ENCODE peak calls at places on chromosome 4, in nine cellular contexts. One of them, this sample, is unnamed.

GRCh38 chr4:55032788-55033187 is 92.6 kb downstream of the KDR start:
- DNase-seq in adrenal gland: no peak
- DNase-seq in AG04450: no peak
- DNase-seq in left ventricle myocardium inferior: no peak
- DNase-seq in upper lobe of right lung: no peak
- DNase-seq in colonic mucosa: no peak
- DNase-seq in Panc1: no peak
- DNase-seq in PC-9: peak; percentile 2
- DNase-seq in neural progenitor cell: peak; percentile 37
- DNase-seq in this sample: no peak

GRCh38 chr4:89175611-89176010 is 64.3 kb downstream of the TIGD2 start:
- DNase-seq in adrenal gland: no peak
- DNase-seq in AG04450: no peak
- DNase-seq in left ventricle myocardium inferior: no peak
- DNase-seq in Panc1: no peak
- DNase-seq in upper lobe of right lung: no peak
- DNase-seq in colonic mucosa: peak; percentile 33
- DNase-seq in PC-9: no peak
- DNase-seq in neural progenitor cell: no peak
- DNase-seq in this sample: no peak

GRCh38 chr4:151325320-151326246 is at the start of gene SH3D19:
- DNase-seq in Panc1: no peak
- DNase-seq in left ventricle myocardium inferior: peak; percentile 76
- DNase-seq in neural progenitor cell: peak; percentile 78
- DNase-seq in colonic mucosa: peak; percentile 91
- DNase-seq in adrenal gland: peak; percentile 75
- DNase-seq in AG04450: no peak
- DNase-seq in PC-9: peak; percentile 82
- DNase-seq in upper lobe of right lung: peak; percentile 87
- DNase-seq in this sample: no peak

GRCh38 chr4:42404001-42404400 is 6.7 kb downstream of the SHISA3 start:
- DNase-seq in neural progenitor cell: peak; percentile 38
- DNase-seq in colonic mucosa: no peak
- DNase-seq in upper lobe of right lung: no peak
- DNase-seq in adrenal gland: no peak
- DNase-seq in left ventricle myocardium inferior: no peak
- DNase-seq in Panc1: no peak
- DNase-seq in PC-9: no peak
- DNase-seq in AG04450: no peak
- DNase-seq in this sample: no peak

GRCh38 chr4:157600583-157600982 is 380.1 kb downstream of the GRIA2 start:
- DNase-seq in AG04450: no peak
- DNase-seq in Panc1: no peak
- DNase-seq in upper lobe of right lung: no peak
- DNase-seq in left ventricle myocardium inferior: no peak
- DNase-seq in adrenal gland: no peak
- DNase-seq in colonic mucosa: no peak
- DNase-seq in PC-9: no peak
- DNase-seq in neural progenitor cell: no peak
- DNase-seq in this sample: no peak

GRCh38 chr4:21097026-21097425 is 396.8 kb downstream of the PACRGL start:
- DNase-seq in Panc1: no peak
- DNase-seq in upper lobe of right lung: no peak
- DNase-seq in left ventricle myocardium inferior: no peak
- DNase-seq in neural progenitor cell: no peak
- DNase-seq in adrenal gland: no peak
- DNase-seq in colonic mucosa: no peak
- DNase-seq in AG04450: no peak
- DNase-seq in PC-9: no peak
- DNase-seq in this sample: no peak

GRCh38 chr4:102710986-102711385 is 49.8 kb downstream of the MANBA start:
- DNase-seq in upper lobe of right lung: no peak
- DNase-seq in adrenal gland: no peak
- DNase-seq in neural progenitor cell: no peak
- DNase-seq in AG04450: no peak
- DNase-seq in Panc1: no peak
- DNase-seq in colonic mucosa: no peak
- DNase-seq in PC-9: no peak
- DNase-seq in left ventricle myocardium inferior: no peak
- DNase-seq in this sample: no peak

GRCh38 chr4:76003015-76003414 is 4.3 kb downstream of the CXCL9 start:
- DNase-seq in PC-9: no peak
- DNase-seq in Panc1: no peak
- DNase-seq in neural progenitor cell: no peak
- DNase-seq in left ventricle myocardium inferior: no peak
- DNase-seq in adrenal gland: no peak
- DNase-seq in upper lobe of right lung: no peak
- DNase-seq in AG04450: no peak
- DNase-seq in colonic mucosa: no peak
- DNase-seq in this sample: no peak

GRCh38 chr4:8594097-8595038 is 1.8 kb downstream of the CPZ start:
- DNase-seq in PC-9: peak; percentile 64
- DNase-seq in upper lobe of right lung: no peak
- DNase-seq in neural progenitor cell: peak; percentile 93
- DNase-seq in colonic mucosa: peak; percentile 58
- DNase-seq in adrenal gland: peak; percentile 70
- DNase-seq in left ventricle myocardium inferior: no peak
- DNase-seq in Panc1: peak; percentile 33
- DNase-seq in AG04450: peak; percentile 33
- DNase-seq in this sample: no peak

GRCh38 chr4:83932996-83933395 is 397.1 kb downstream of the GPAT3 start:
- DNase-seq in PC-9: no peak
- DNase-seq in neural progenitor cell: no peak
- DNase-seq in adrenal gland: no peak
- DNase-seq in Panc1: peak; percentile 18
- DNase-seq in colonic mucosa: no peak
- DNase-seq in left ventricle myocardium inferior: no peak
- DNase-seq in AG04450: no peak
- DNase-seq in upper lobe of right lung: no peak
- DNase-seq in this sample: no peak

GRCh38 chr4:16607241-16607640 is 291.2 kb downstream of the LDB2 start:
- DNase-seq in AG04450: no peak
- DNase-seq in Panc1: no peak
- DNase-seq in adrenal gland: no peak
- DNase-seq in PC-9: no peak
- DNase-seq in colonic mucosa: no peak
- DNase-seq in neural progenitor cell: no peak
- DNase-seq in upper lobe of right lung: no peak
- DNase-seq in left ventricle myocardium inferior: no peak
- DNase-seq in this sample: no peak

GRCh38 chr4:124934921-124935320 is 222.4 kb upstream of the ANKRD50 start:
- DNase-seq in left ventricle myocardium inferior: no peak
- DNase-seq in PC-9: no peak
- DNase-seq in adrenal gland: no peak
- DNase-seq in neural progenitor cell: peak; percentile 20
- DNase-seq in AG04450: no peak
- DNase-seq in colonic mucosa: no peak
- DNase-seq in upper lobe of right lung: no peak
- DNase-seq in Panc1: no peak
- DNase-seq in this sample: no peak

GRCh38 chr4:124933521-124933920 is 221.0 kb upstream of the ANKRD50 start:
- DNase-seq in AG04450: no peak
- DNase-seq in upper lobe of right lung: no peak
- DNase-seq in PC-9: no peak
- DNase-seq in adrenal gland: no peak
- DNase-seq in left ventricle myocardium inferior: no peak
- DNase-seq in Panc1: no peak
- DNase-seq in neural progenitor cell: no peak
- DNase-seq in colonic mucosa: no peak
- DNase-seq in this sample: no peak

GRCh38 chr4:124932447-124932846 is 219.9 kb upstream of the ANKRD50 start:
- DNase-seq in AG04450: no peak
- DNase-seq in neural progenitor cell: no peak
- DNase-seq in PC-9: no peak
- DNase-seq in adrenal gland: no peak
- DNase-seq in colonic mucosa: no peak
- DNase-seq in left ventricle myocardium inferior: no peak
- DNase-seq in Panc1: no peak
- DNase-seq in upper lobe of right lung: no peak
- DNase-seq in this sample: no peak

GRCh38 chr4:124936427-124936826 is 223.9 kb upstream of the ANKRD50 start:
- DNase-seq in left ventricle myocardium inferior: peak; percentile 55
- DNase-seq in Panc1: no peak
- DNase-seq in adrenal gland: no peak
- DNase-seq in colonic mucosa: no peak
- DNase-seq in upper lobe of right lung: no peak
- DNase-seq in AG04450: no peak
- DNase-seq in PC-9: no peak
- DNase-seq in neural progenitor cell: no peak
- DNase-seq in this sample: no peak

DNA sequence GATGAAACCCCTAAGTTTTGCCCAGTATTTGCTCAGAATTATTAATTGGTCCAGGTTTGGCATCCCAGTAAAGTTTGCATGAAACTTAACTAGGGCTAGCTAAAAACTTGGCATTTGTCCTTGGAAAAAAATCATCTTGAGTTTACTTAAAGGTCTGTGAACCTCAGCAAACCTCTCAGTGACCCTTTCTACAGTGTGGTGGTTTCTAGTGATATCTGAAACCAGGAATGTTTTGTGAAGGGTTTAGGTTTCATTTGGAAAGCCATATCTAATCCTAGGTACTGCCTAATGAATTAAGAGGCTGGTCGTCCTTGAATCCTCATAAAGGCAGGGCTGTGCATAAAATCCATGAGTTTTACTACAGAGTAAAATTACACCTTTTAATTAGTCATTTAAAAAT is 218.5 kb upstream of the ANKRD50 start:
- DNase-seq in PC-9: no peak
- DNase-seq in left ventricle myocardium inferior: no peak
- DNase-seq in AG04450: peak; percentile 42
- DNase-seq in upper lobe of right lung: no peak
- DNase-seq in Panc1: no peak
- DNase-seq in adrenal gland: no peak
- DNase-seq in neural progenitor cell: no peak
- DNase-seq in colonic mucosa: no peak
- DNase-seq in this sample: no peak
- H3K27ac ChIP-seq in PC-9: no peak overlapping the region
- H3K27ac ChIP-seq in left ventricle myocardium inferior: no peak overlapping the region
- H3K27ac ChIP-seq in AG04450: no peak overlapping the region
- H3K27ac ChIP-seq in upper lobe of right lung: no peak overlapping the region
- H3K27ac ChIP-seq in Panc1: no peak overlapping the region
- H3K27ac ChIP-seq in adrenal gland: no peak overlapping the region
- H3K27ac ChIP-seq in neural progenitor cell: no peak overlapping the region
- H3K27ac ChIP-seq in colonic mucosa: no peak overlapping the region
- H3K27ac ChIP-seq in this sample: no peak overlapping the region

GRCh38 chr4:10704050-10704810 is 19.7 kb upstream of the CLNK start:
- DNase-seq in Panc1: no peak
- DNase-seq in colonic mucosa: no peak
- DNase-seq in left ventricle myocardium inferior: no peak
- DNase-seq in AG04450: no peak
- DNase-seq in upper lobe of right lung: no peak
- DNase-seq in PC-9: no peak
- DNase-seq in adrenal gland: no peak
- DNase-seq in neural progenitor cell: no peak
- DNase-seq in this sample: no peak
- TF ChIP-seq CTCF in Panc1: no peak
- TF ChIP-seq CTCF in colonic mucosa: no peak
- TF ChIP-seq CTCF in left ventricle myocardium inferior: no peak
- TF ChIP-seq CTCF in AG04450: no peak
- TF ChIP-seq CTCF in upper lobe of right lung: no peak
- TF ChIP-seq CTCF in PC-9: no peak
- TF ChIP-seq CTCF in adrenal gland: no peak
- TF ChIP-seq CTCF in neural progenitor cell: no peak
- TF ChIP-seq CTCF in this sample: no peak

DNA sequence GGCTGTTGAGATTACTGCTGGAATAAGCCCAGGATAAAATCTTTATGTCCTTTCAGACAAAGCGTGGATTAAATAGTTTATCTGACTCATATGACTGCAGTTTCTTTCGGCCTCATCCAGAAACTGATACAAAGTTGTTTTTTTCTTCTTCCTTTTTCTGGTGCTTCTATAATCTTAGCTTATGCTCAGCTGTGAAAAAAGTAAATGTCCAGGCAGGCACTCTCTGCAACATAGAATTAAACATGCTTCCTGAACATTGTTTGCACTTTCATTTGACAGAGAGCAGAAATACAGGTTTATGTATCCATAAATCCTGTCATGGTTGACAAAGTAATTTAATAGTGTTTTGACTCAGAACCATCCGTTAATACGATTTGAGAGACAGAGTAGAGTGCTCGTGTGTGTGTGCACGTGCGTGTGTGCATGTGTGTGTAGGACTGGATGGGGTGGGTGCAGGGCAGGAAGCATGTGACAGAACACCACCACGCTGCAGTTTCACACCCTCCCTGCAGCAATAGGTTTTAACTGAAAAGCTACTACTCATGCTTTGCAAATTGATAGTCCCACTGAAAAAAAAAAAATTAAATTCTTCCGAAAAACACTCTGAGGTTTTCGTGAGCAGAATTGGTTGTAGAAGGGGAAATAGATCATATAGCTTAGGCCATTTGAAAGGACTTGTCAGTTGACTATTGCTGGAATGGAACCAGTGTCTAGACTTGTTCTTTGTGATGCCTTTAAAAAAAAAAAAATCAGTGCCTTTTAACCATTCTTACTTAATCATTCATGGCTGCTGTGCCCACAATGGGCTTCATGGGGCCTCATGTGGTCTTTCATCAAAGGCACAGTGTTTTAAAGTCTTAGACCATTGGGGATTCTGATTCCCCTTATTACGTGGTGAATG is 139.0 kb downstream of the AFF1 start:
- DNase-seq in PC-9: no peak
- DNase-seq in left ventricle myocardium inferior: peak; percentile 47
- DNase-seq in colonic mucosa: peak; percentile 59
- DNase-seq in adrenal gland: no peak
- DNase-seq in neural progenitor cell: peak; percentile 35
- DNase-seq in AG04450: no peak
- DNase-seq in upper lobe of right lung: peak; percentile 65
- DNase-seq in Panc1: no peak
- DNase-seq in this sample: peak; percentile 25
- H3K27ac ChIP-seq in PC-9: no peak overlapping the region
- H3K27ac ChIP-seq in left ventricle myocardium inferior: peak overlapping the region; percentile 73
- H3K27ac ChIP-seq in colonic mucosa: peak overlapping the region; percentile 48
- H3K27ac ChIP-seq in adrenal gland: peak overlapping the region; percentile 18
- H3K27ac ChIP-seq in neural progenitor cell: no peak overlapping the region
- H3K27ac ChIP-seq in AG04450: no peak overlapping the region
- H3K27ac ChIP-seq in upper lobe of right lung: peak overlapping the region; percentile 38
- H3K27ac ChIP-seq in Panc1: no peak overlapping the region
- H3K27ac ChIP-seq in this sample: peak overlapping the region; percentile 2

GRCh38 chr4:94240384-94240783 is 32.7 kb downstream of the SMARCAD1 start:
- DNase-seq in upper lobe of right lung: no peak
- DNase-seq in left ventricle myocardium inferior: no peak
- DNase-seq in PC-9: no peak
- DNase-seq in Panc1: no peak
- DNase-seq in neural progenitor cell: no peak
- DNase-seq in adrenal gland: no peak
- DNase-seq in colonic mucosa: no peak
- DNase-seq in AG04450: no peak
- DNase-seq in this sample: no peak

GRCh38 chr4:94237271-94237670 is 29.6 kb downstream of the SMARCAD1 start:
- DNase-seq in adrenal gland: no peak
- DNase-seq in Panc1: no peak
- DNase-seq in left ventricle myocardium inferior: no peak
- DNase-seq in AG04450: no peak
- DNase-seq in neural progenitor cell: no peak
- DNase-seq in upper lobe of right lung: no peak
- DNase-seq in colonic mucosa: no peak
- DNase-seq in PC-9: no peak
- DNase-seq in this sample: no peak

GRCh38 chr4:94232519-94232918 is 24.9 kb downstream of the SMARCAD1 start:
- DNase-seq in Panc1: no peak
- DNase-seq in colonic mucosa: no peak
- DNase-seq in upper lobe of right lung: no peak
- DNase-seq in PC-9: no peak
- DNase-seq in neural progenitor cell: no peak
- DNase-seq in AG04450: no peak
- DNase-seq in left ventricle myocardium inferior: no peak
- DNase-seq in adrenal gland: no peak
- DNase-seq in this sample: no peak

GRCh38 chr4:94235825-94236224 is 28.2 kb downstream of the SMARCAD1 start:
- DNase-seq in neural progenitor cell: no peak
- DNase-seq in adrenal gland: no peak
- DNase-seq in left ventricle myocardium inferior: no peak
- DNase-seq in upper lobe of right lung: no peak
- DNase-seq in PC-9: no peak
- DNase-seq in colonic mucosa: no peak
- DNase-seq in AG04450: no peak
- DNase-seq in Panc1: no peak
- DNase-seq in this sample: no peak
- TF ChIP-seq CTCF in neural progenitor cell: no peak
- TF ChIP-seq CTCF in adrenal gland: no peak
- TF ChIP-seq CTCF in left ventricle myocardium inferior: no peak
- TF ChIP-seq CTCF in upper lobe of right lung: no peak
- TF ChIP-seq CTCF in PC-9: no peak
- TF ChIP-seq CTCF in colonic mucosa: no peak
- TF ChIP-seq CTCF in AG04450: no peak
- TF ChIP-seq CTCF in Panc1: no peak
- TF ChIP-seq CTCF in this sample: no peak